ENCODE peak calls at places on chromosomes 4 and X, in four cellular contexts. N is GM12864, K is A549, C is astrocyte. Y is an unnamed sample.
A peak's percentile ranks its signal among the peaks of the same experiment; 100 is the strongest.

GRCh38 chr4:174522183-174523002 is at the start of gene HPGD:
- DNase-seq in N (no peak), C (no peak), K (peak; percentile 73), Y (no peak)

GRCh38 chrX:117134983-117135382 is 672.2 kb upstream of the CT83 start:
- DNase-seq in K (no peak), C (no peak), N (no peak), Y (no peak)

GRCh38 chr4:100198061-100198460 is 7.8 kb upstream of the DDIT4L start:
- DNase-seq in K (no peak), C (no peak), N (no peak), Y (no peak)

GRCh38 chr4:61273237-61273636 is 73.1 kb downstream of the ADGRL3 start:
- DNase-seq in N (no peak), C (no peak), K (peak; percentile 0), Y (no peak)

GRCh38 chr4:74635490-74636123 is 158.7 kb downstream of the BTC start:
- DNase-seq in N (no peak), C (no peak), K (no peak), Y (no peak)

GRCh38 chrX:13293700-13294099 is 26.2 kb downstream of the ATXN3L start:
- DNase-seq in N (no peak), C (peak; percentile 31), K (no peak), Y (no peak)

GRCh38 chrX:140766024-140766611 is 56.6 kb downstream of the LINC00632 start:
- DNase-seq in N (no peak), K (peak; percentile 68), C (peak; percentile 35), Y (no peak)

GRCh38 chrX:40424259-40424658 is 156.5 kb upstream of the ATP6AP2 start:
- DNase-seq in K (no peak), N (no peak), C (no peak), Y (no peak)

GRCh38 chrX:20067709-20068315 is 48.9 kb downstream of the MAP7D2 start:
- DNase-seq in N (no peak), C (peak; percentile 88), K (peak; percentile 64), Y (peak; percentile 77)

GRCh38 chr4:1002131-1002630 is 9.0 kb upstream of the SLC26A1 start:
- DNase-seq in N (no peak), C (no peak), K (no peak), Y (no peak)

GRCh38 chrX:10017866-10018265 is 50.7 kb downstream of the CLDN34 start:
- DNase-seq in N (no peak), C (peak; percentile 77), K (peak; percentile 72), Y (no peak)

GRCh38 chr4:183256756-183257385 is 63.2 kb downstream of the CLDN22 start:
- DNase-seq in N (no peak), C (no peak), K (peak; percentile 50), Y (no peak)

GRCh38 chr4:143514432-143514831 is 930 bp downstream of the SMARCA5 start:
- DNase-seq in N (no peak), K (peak; percentile 12), C (peak; percentile 54), Y (peak; percentile 17)

GRCh38 chr4:6495736-6496135 is 23.3 kb upstream of the PPP2R2C start:
- DNase-seq in N (no peak), C (no peak), K (no peak), Y (no peak)

GRCh38 chr4:140367738-140368137 is 5.7 kb upstream of the SCOC start:
- DNase-seq in N (no peak), K (no peak), C (peak; percentile 65), Y (no peak)

GRCh38 chrX:24590111-24590510 is 57.0 kb downstream of the PCYT1B start:
- DNase-seq in C (no peak), N (no peak), K (no peak), Y (no peak)

GRCh38 chrX:386239-386767 is 404 bp downstream of the PPP2R3B start:
- DNase-seq in N (peak; percentile 18), C (no peak), K (no peak), Y (no peak)

GRCh38 chrX:40237745-40238178 is 140.0 kb upstream of the BCOR start:
- DNase-seq in K (no peak), C (no peak), N (no peak), Y (no peak)

GRCh38 chrX:65667503-65668355 is at the start of gene MSN:
- DNase-seq in N (no peak), K (peak; percentile 76), C (no peak), Y (no peak)

GRCh38 chr4:71532407-71532806 is 193.6 kb downstream of the SLC4A4 start:
- DNase-seq in K (no peak), C (no peak), N (no peak), Y (no peak)

GRCh38 chr4:112082954-112083586 is 62.2 kb upstream of the FAM241A start:
- DNase-seq in K (peak; percentile 90), N (no peak), C (peak; percentile 93), Y (peak; percentile 69)

GRCh38 chr4:120769227-120769626 is 153.3 kb downstream of the PRDM5 start:
- DNase-seq in N (no peak), K (no peak), C (peak; percentile 80), Y (peak; percentile 93)

GRCh38 chr4:85828295-85828910 is 353.5 kb downstream of the ARHGAP24 start:
- DNase-seq in C (peak; percentile 61), N (no peak), K (no peak), Y (peak; percentile 48)
- H3K4me3 ChIP-seq in C (peak overlapping the region; percentile 42), N (no peak overlapping the region), K (peak overlapping the region; percentile 35), Y (peak overlapping the region; percentile 41)

GRCh38 chr4:25863347-25863784 is 578 bp upstream of the SEL1L3 start:
- DNase-seq in K (peak; percentile 27), C (no peak), N (no peak), Y (no peak)
- TF ChIP-seq CTCF in K (peak; percentile 33), C (no peak), N (peak; percentile 16), Y (peak; percentile 34)

DNA sequence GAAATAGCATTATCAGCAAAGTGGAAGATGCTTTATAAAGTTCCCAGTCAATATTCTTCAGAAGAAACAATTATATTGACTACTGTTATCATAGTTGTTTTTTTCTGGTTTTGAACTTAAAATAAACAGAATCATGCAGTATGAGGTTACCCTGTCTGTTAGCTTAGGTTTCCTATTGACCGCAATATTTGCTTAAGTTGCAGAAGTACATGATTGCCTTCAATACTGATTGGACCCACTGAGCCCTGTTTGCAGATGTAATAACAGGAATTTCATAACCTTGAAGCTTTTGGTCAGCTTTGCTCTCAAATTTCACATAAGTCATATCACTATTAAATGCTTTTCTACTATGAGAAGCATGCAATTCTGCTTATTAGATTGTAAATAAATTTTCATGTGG is 229.1 kb upstream of the FSTL5 start:
- DNase-seq in N (no peak), C (no peak), K (no peak), Y (no peak)
- H3K4me3 ChIP-seq in N (no peak overlapping the region), C (no peak overlapping the region), K (no peak overlapping the region), Y (no peak overlapping the region)

DNA sequence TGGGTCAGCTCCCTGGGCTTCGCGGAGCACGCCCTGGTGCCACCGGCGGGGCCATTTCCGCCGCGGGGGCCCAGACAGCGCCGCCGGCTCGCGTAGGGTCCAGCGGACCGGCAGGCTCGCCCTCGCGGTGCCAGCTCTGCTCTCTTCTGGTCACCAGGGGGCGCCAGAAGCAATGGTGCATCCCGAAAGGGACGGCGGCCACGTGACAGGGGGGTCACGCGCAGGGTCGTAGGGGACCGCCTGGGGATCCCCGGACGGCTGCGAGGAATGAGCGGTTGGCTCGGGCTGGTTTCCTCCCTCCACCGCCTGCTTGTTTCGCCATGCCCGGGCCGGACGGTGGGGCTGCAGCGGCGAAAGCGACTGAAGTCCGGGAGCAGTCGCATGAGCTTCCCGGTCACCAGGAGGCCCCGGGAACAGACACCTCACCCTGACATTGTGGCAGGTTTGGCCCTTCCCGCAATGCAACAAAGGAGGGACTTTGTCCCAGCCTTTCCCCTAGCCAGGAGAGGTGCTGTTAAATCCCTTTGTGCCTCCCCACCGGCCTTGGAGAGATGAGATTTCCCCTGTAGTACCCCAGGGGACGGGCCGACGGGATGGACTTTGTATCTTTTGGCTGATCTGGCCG is 15.8 kb downstream of the ZCCHC12 start:
- DNase-seq in N (no peak), K (peak; percentile 80), C (no peak), Y (no peak)
- TF ChIP-seq CTCF in N (peak; percentile 62), K (peak; percentile 70), C (peak; percentile 21), Y (peak; percentile 45)

GRCh38 chrX:14529288-14529989 is at the start of gene GLRA2:
- DNase-seq in N (no peak), C (no peak), K (peak; percentile 1), Y (no peak)
- H3K4me3 ChIP-seq in N (no peak within 1 kb of the TSS), C (no peak within 1 kb of the TSS), K (no peak within 1 kb of the TSS), Y (peak within 1 kb of the TSS; percentile 30)